ENCODE peak calls at places on chromosomes 12 and 14, in ten cellular contexts. One of them, this sample, is unnamed.

GRCh38 chr12:10098762-10099161 is at the start of gene CLEC1A:
- DNase-seq in left ventricle myocardium inferior: peak; percentile 23
- DNase-seq in testis: peak; percentile 21
- DNase-seq in mesenchymal stem cell: peak; percentile 43
- DNase-seq in PC-3: no peak
- DNase-seq in MM.1S: no peak
- DNase-seq in H9: peak; percentile 76
- DNase-seq in effector memory CD4-positive, alpha-beta T cell: no peak
- DNase-seq in gastrocnemius medialis: no peak
- DNase-seq in fibroblast of lung: no peak
- DNase-seq in this sample: no peak

GRCh38 chr12:50222275-50222783 is 55.2 kb upstream of the CERS5 start:
- DNase-seq in left ventricle myocardium inferior: peak; percentile 34
- DNase-seq in testis: peak; percentile 75
- DNase-seq in mesenchymal stem cell: peak; percentile 96
- DNase-seq in PC-3: peak; percentile 57
- DNase-seq in MM.1S: no peak
- DNase-seq in H9: peak; percentile 74
- DNase-seq in effector memory CD4-positive, alpha-beta T cell: peak; percentile 17
- DNase-seq in gastrocnemius medialis: peak; percentile 39
- DNase-seq in fibroblast of lung: peak; percentile 91
- DNase-seq in this sample: peak; percentile 79

GRCh38 chr12:95742586-95742985 is 48.0 kb downstream of the NTN4 start:
- DNase-seq in left ventricle myocardium inferior: no peak
- DNase-seq in testis: no peak
- DNase-seq in mesenchymal stem cell: no peak
- DNase-seq in PC-3: no peak
- DNase-seq in MM.1S: no peak
- DNase-seq in H9: no peak
- DNase-seq in effector memory CD4-positive, alpha-beta T cell: no peak
- DNase-seq in gastrocnemius medialis: no peak
- DNase-seq in fibroblast of lung: no peak
- DNase-seq in this sample: no peak

GRCh38 chr12:105032703-105033357 is 46.7 kb downstream of the NOPCHAP1 start:
- DNase-seq in left ventricle myocardium inferior: no peak
- DNase-seq in testis: no peak
- DNase-seq in mesenchymal stem cell: no peak
- DNase-seq in PC-3: no peak
- DNase-seq in MM.1S: no peak
- DNase-seq in H9: no peak
- DNase-seq in effector memory CD4-positive, alpha-beta T cell: no peak
- DNase-seq in gastrocnemius medialis: no peak
- DNase-seq in fibroblast of lung: no peak
- DNase-seq in this sample: no peak

GRCh38 chr12:117470804-117471203 is 109.4 kb upstream of the NOS1 start:
- DNase-seq in left ventricle myocardium inferior: no peak
- DNase-seq in testis: no peak
- DNase-seq in mesenchymal stem cell: no peak
- DNase-seq in PC-3: peak; percentile 46
- DNase-seq in MM.1S: no peak
- DNase-seq in H9: no peak
- DNase-seq in effector memory CD4-positive, alpha-beta T cell: no peak
- DNase-seq in gastrocnemius medialis: no peak
- DNase-seq in fibroblast of lung: no peak
- DNase-seq in this sample: no peak

GRCh38 chr14:73728106-73729014 is 14.2 kb upstream of the PNMA1 start:
- DNase-seq in left ventricle myocardium inferior: peak; percentile 86
- DNase-seq in testis: peak; percentile 91
- DNase-seq in mesenchymal stem cell: peak; percentile 83
- DNase-seq in PC-3: peak; percentile 88
- DNase-seq in MM.1S: peak; percentile 53
- DNase-seq in H9: peak; percentile 90
- DNase-seq in effector memory CD4-positive, alpha-beta T cell: peak; percentile 83
- DNase-seq in gastrocnemius medialis: peak; percentile 75
- DNase-seq in fibroblast of lung: peak; percentile 47
- DNase-seq in this sample: peak; percentile 93

GRCh38 chr12:108525681-108526080 is 10.6 kb downstream of the FICD start:
- DNase-seq in left ventricle myocardium inferior: no peak
- DNase-seq in testis: no peak
- DNase-seq in mesenchymal stem cell: peak; percentile 63
- DNase-seq in PC-3: peak; percentile 67
- DNase-seq in MM.1S: no peak
- DNase-seq in H9: no peak
- DNase-seq in effector memory CD4-positive, alpha-beta T cell: no peak
- DNase-seq in gastrocnemius medialis: no peak
- DNase-seq in fibroblast of lung: peak; percentile 66
- DNase-seq in this sample: no peak

GRCh38 chr14:75610839-75611238 is 32.4 kb downstream of the FLVCR2 start:
- DNase-seq in left ventricle myocardium inferior: no peak
- DNase-seq in testis: no peak
- DNase-seq in mesenchymal stem cell: peak; percentile 47
- DNase-seq in PC-3: no peak
- DNase-seq in MM.1S: no peak
- DNase-seq in H9: no peak
- DNase-seq in effector memory CD4-positive, alpha-beta T cell: no peak
- DNase-seq in gastrocnemius medialis: peak; percentile 31
- DNase-seq in fibroblast of lung: no peak
- DNase-seq in this sample: no peak

GRCh38 chr12:91239497-91239896 is 56.9 kb upstream of the DCN start:
- DNase-seq in left ventricle myocardium inferior: no peak
- DNase-seq in testis: no peak
- DNase-seq in mesenchymal stem cell: no peak
- DNase-seq in PC-3: no peak
- DNase-seq in MM.1S: no peak
- DNase-seq in H9: no peak
- DNase-seq in effector memory CD4-positive, alpha-beta T cell: no peak
- DNase-seq in gastrocnemius medialis: no peak
- DNase-seq in fibroblast of lung: peak; percentile 14
- DNase-seq in this sample: no peak

GRCh38 chr14:59964251-59965007 is 44.5 kb downstream of the LRRC9 start:
- DNase-seq in left ventricle myocardium inferior: no peak
- DNase-seq in testis: no peak
- DNase-seq in mesenchymal stem cell: peak; percentile 42
- DNase-seq in PC-3: peak; percentile 70
- DNase-seq in MM.1S: no peak
- DNase-seq in H9: no peak
- DNase-seq in effector memory CD4-positive, alpha-beta T cell: no peak
- DNase-seq in gastrocnemius medialis: no peak
- DNase-seq in fibroblast of lung: peak; percentile 30
- DNase-seq in this sample: no peak

GRCh38 chr12:56258820-56259183 is 618 bp upstream of the ANKRD52 start:
- DNase-seq in left ventricle myocardium inferior: no peak
- DNase-seq in testis: no peak
- DNase-seq in mesenchymal stem cell: no peak
- DNase-seq in PC-3: no peak
- DNase-seq in MM.1S: no peak
- DNase-seq in H9: no peak
- DNase-seq in effector memory CD4-positive, alpha-beta T cell: no peak
- DNase-seq in gastrocnemius medialis: no peak
- DNase-seq in fibroblast of lung: no peak
- DNase-seq in this sample: no peak

GRCh38 chr14:65496178-65496993 is 83.9 kb downstream of the FUT8 start:
- DNase-seq in left ventricle myocardium inferior: no peak
- DNase-seq in testis: no peak
- DNase-seq in mesenchymal stem cell: peak; percentile 6
- DNase-seq in PC-3: no peak
- DNase-seq in MM.1S: no peak
- DNase-seq in H9: no peak
- DNase-seq in effector memory CD4-positive, alpha-beta T cell: no peak
- DNase-seq in gastrocnemius medialis: no peak
- DNase-seq in fibroblast of lung: peak; percentile 56
- DNase-seq in this sample: no peak

GRCh38 chr12:111361717-111362576 is 6.9 kb downstream of the PHETA1 start:
- DNase-seq in left ventricle myocardium inferior: peak; percentile 29
- DNase-seq in testis: peak; percentile 63
- DNase-seq in mesenchymal stem cell: no peak
- DNase-seq in PC-3: no peak
- DNase-seq in MM.1S: no peak
- DNase-seq in H9: no peak
- DNase-seq in effector memory CD4-positive, alpha-beta T cell: no peak
- DNase-seq in gastrocnemius medialis: no peak
- DNase-seq in fibroblast of lung: no peak
- DNase-seq in this sample: no peak
- H3K27ac ChIP-seq in left ventricle myocardium inferior: peak overlapping the region; percentile 82
- H3K27ac ChIP-seq in testis: peak overlapping the region; percentile 36
- H3K27ac ChIP-seq in mesenchymal stem cell: no peak overlapping the region
- H3K27ac ChIP-seq in PC-3: no peak overlapping the region
- H3K27ac ChIP-seq in MM.1S: no peak overlapping the region
- H3K27ac ChIP-seq in H9: no peak overlapping the region
- H3K27ac ChIP-seq in effector memory CD4-positive, alpha-beta T cell: no peak overlapping the region
- H3K27ac ChIP-seq in gastrocnemius medialis: peak overlapping the region; percentile 13
- H3K27ac ChIP-seq in fibroblast of lung: no peak overlapping the region
- H3K27ac ChIP-seq in this sample: no peak overlapping the region

GRCh38 chr14:68651075-68651474 is 141.8 kb downstream of the ZFP36L1 start:
- DNase-seq in left ventricle myocardium inferior: no peak
- DNase-seq in testis: no peak
- DNase-seq in mesenchymal stem cell: no peak
- DNase-seq in PC-3: no peak
- DNase-seq in MM.1S: no peak
- DNase-seq in H9: no peak
- DNase-seq in effector memory CD4-positive, alpha-beta T cell: no peak
- DNase-seq in gastrocnemius medialis: no peak
- DNase-seq in fibroblast of lung: no peak
- DNase-seq in this sample: peak; percentile 54
- H3K4me1 ChIP-seq in left ventricle myocardium inferior: peaks cover 48% of the 10 kb centered on the region
- H3K4me1 ChIP-seq in testis: peaks cover 35% of the 10 kb centered on the region
- H3K4me1 ChIP-seq in mesenchymal stem cell: peaks cover 13% of the 10 kb centered on the region
- H3K4me1 ChIP-seq in PC-3: no peaks in the 10 kb centered on the region
- H3K4me1 ChIP-seq in MM.1S: no peaks in the 10 kb centered on the region
- H3K4me1 ChIP-seq in H9: no peaks in the 10 kb centered on the region
- H3K4me1 ChIP-seq in effector memory CD4-positive, alpha-beta T cell: no peaks in the 10 kb centered on the region
- H3K4me1 ChIP-seq in gastrocnemius medialis: peaks cover 27% of the 10 kb centered on the region
- H3K4me1 ChIP-seq in fibroblast of lung: peaks cover 20% of the 10 kb centered on the region
- H3K4me1 ChIP-seq in this sample: peaks cover 41% of the 10 kb centered on the region

GRCh38 chr14:70018713-70019201 is 139.5 kb downstream of the SMOC1 start:
- DNase-seq in left ventricle myocardium inferior: peak; percentile 22
- DNase-seq in testis: peak; percentile 57
- DNase-seq in mesenchymal stem cell: peak; percentile 32
- DNase-seq in PC-3: no peak
- DNase-seq in MM.1S: peak; percentile 87
- DNase-seq in H9: no peak
- DNase-seq in effector memory CD4-positive, alpha-beta T cell: no peak
- DNase-seq in gastrocnemius medialis: no peak
- DNase-seq in fibroblast of lung: peak; percentile 16
- DNase-seq in this sample: no peak

GRCh38 chr14:70018246-70018645 is 139.0 kb downstream of the SMOC1 start:
- DNase-seq in left ventricle myocardium inferior: no peak
- DNase-seq in testis: peak; percentile 95
- DNase-seq in mesenchymal stem cell: no peak
- DNase-seq in PC-3: no peak
- DNase-seq in MM.1S: no peak
- DNase-seq in H9: no peak
- DNase-seq in effector memory CD4-positive, alpha-beta T cell: no peak
- DNase-seq in gastrocnemius medialis: no peak
- DNase-seq in fibroblast of lung: no peak
- DNase-seq in this sample: no peak

GRCh38 chr14:70021548-70021947 is 142.3 kb downstream of the SMOC1 start:
- DNase-seq in left ventricle myocardium inferior: no peak
- DNase-seq in testis: no peak
- DNase-seq in mesenchymal stem cell: no peak
- DNase-seq in PC-3: no peak
- DNase-seq in MM.1S: no peak
- DNase-seq in H9: no peak
- DNase-seq in effector memory CD4-positive, alpha-beta T cell: no peak
- DNase-seq in gastrocnemius medialis: no peak
- DNase-seq in fibroblast of lung: no peak
- DNase-seq in this sample: no peak

GRCh38 chr14:70022771-70023445 is 143.7 kb downstream of the SMOC1 start:
- DNase-seq in left ventricle myocardium inferior: no peak
- DNase-seq in testis: no peak
- DNase-seq in mesenchymal stem cell: no peak
- DNase-seq in PC-3: no peak
- DNase-seq in MM.1S: no peak
- DNase-seq in H9: no peak
- DNase-seq in effector memory CD4-positive, alpha-beta T cell: no peak
- DNase-seq in gastrocnemius medialis: no peak
- DNase-seq in fibroblast of lung: no peak
- DNase-seq in this sample: no peak

DNA sequence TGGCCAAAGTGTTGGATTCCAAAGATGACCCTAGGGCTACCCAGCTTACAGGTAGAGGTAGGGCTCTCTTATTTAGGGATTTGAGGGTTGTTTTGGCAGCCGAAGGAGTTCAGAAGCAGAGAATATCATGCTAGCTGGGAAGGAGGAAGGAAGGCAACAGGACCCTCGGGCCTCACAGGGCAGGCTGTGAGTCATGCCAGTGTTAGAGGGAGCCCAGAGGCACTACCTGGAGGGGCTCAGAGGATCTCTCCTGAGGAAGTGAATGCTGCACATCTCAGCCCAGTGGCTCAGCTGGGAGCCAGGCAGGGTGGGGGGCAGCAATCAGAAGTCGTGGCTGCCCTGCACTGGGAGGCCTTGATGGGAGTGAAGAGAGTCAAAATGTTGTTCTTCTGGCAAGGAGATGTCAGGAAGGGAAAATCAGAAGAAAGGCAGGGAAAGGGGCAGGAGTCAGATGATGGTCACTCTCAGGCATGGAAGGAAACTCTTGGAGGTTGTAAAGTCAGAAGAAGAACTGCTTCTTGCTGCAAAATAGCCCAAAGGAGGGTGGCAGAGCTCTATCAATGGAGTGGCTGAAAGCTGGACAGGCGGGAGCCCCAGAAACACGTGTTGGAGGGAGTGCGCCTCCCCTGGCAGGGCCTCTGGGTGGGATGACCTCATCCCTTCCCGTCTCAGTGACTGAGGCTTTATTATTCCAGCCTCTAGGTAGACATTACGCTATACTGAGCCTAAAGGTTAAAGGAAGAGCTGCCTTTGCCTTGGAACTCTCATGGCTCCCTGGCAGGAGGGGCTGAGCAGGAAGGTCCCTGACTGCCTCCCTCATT is 141.3 kb downstream of the SMOC1 start:
- DNase-seq in left ventricle myocardium inferior: no peak
- DNase-seq in testis: peak; percentile 72
- DNase-seq in mesenchymal stem cell: no peak
- DNase-seq in PC-3: no peak
- DNase-seq in MM.1S: no peak
- DNase-seq in H9: no peak
- DNase-seq in effector memory CD4-positive, alpha-beta T cell: no peak
- DNase-seq in gastrocnemius medialis: no peak
- DNase-seq in fibroblast of lung: no peak
- DNase-seq in this sample: no peak
- H3K27ac ChIP-seq in left ventricle myocardium inferior: no peak overlapping the region
- H3K27ac ChIP-seq in testis: peak overlapping the region; percentile 50
- H3K27ac ChIP-seq in mesenchymal stem cell: no peak overlapping the region
- H3K27ac ChIP-seq in PC-3: no peak overlapping the region
- H3K27ac ChIP-seq in MM.1S: no peak overlapping the region
- H3K27ac ChIP-seq in H9: no peak overlapping the region
- H3K27ac ChIP-seq in effector memory CD4-positive, alpha-beta T cell: no peak overlapping the region
- H3K27ac ChIP-seq in gastrocnemius medialis: no peak overlapping the region
- H3K27ac ChIP-seq in fibroblast of lung: no peak overlapping the region
- H3K27ac ChIP-seq in this sample: no peak overlapping the region

DNA sequence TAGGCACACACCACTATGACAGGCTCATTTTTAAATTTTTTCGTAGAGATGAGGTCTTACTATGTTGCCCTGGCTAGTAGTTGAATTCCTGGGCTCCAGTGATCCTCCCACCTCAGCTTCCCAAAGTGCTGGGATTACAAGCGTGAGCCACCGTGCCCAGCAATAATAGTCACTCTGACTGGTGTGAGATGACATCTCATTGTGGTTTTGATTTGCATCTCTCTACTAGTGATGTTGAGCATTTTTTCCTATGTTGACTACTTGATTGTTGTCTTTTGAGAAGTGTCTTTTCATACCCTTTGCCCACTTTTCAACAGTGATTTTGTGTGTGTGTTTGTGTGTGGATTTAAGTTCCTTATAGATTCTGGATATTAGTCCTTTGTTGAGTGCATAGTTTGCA is 26.3 kb downstream of the ATP2A2 start:
- DNase-seq in left ventricle myocardium inferior: no peak
- DNase-seq in testis: no peak
- DNase-seq in mesenchymal stem cell: peak; percentile 22
- DNase-seq in PC-3: no peak
- DNase-seq in MM.1S: no peak
- DNase-seq in H9: no peak
- DNase-seq in effector memory CD4-positive, alpha-beta T cell: no peak
- DNase-seq in gastrocnemius medialis: no peak
- DNase-seq in fibroblast of lung: peak; percentile 27
- DNase-seq in this sample: no peak
- H3K4me1 ChIP-seq in left ventricle myocardium inferior: peaks cover 94% of the 10 kb centered on the region
- H3K4me1 ChIP-seq in testis: peaks cover 5% of the 10 kb centered on the region
- H3K4me1 ChIP-seq in mesenchymal stem cell: peaks cover 2% of the 10 kb centered on the region
- H3K4me1 ChIP-seq in PC-3: peaks cover 46% of the 10 kb centered on the region
- H3K4me1 ChIP-seq in MM.1S: no peaks in the 10 kb centered on the region
- H3K4me1 ChIP-seq in H9: no peaks in the 10 kb centered on the region
- H3K4me1 ChIP-seq in effector memory CD4-positive, alpha-beta T cell: peaks cover 17% of the 10 kb centered on the region
- H3K4me1 ChIP-seq in gastrocnemius medialis: peaks cover 58% of the 10 kb centered on the region
- H3K4me1 ChIP-seq in fibroblast of lung: peaks cover 4% of the 10 kb centered on the region
- H3K4me1 ChIP-seq in this sample: no peaks in the 10 kb centered on the region